ENCODE peak calls at places on chromosomes 12 and 14, in five cellular contexts. F, P, D, H and W are unnamed samples.

GRCh38 chr12:103050273-103050672 is 92.8 kb downstream of the ASCL1 start:
- DNase-seq in D (no peak), P (no peak), H (no peak), F (no peak), W (no peak)

GRCh38 chr12:103169-103981 is 36.8 kb downstream of the IQSEC3 start:
- DNase-seq in F (no peak), H (no peak), P (no peak), D (no peak), W (no peak)

GRCh38 chr14:52835122-52835903 is 43.9 kb upstream of the GNPNAT1 start:
- DNase-seq in P (peak; percentile 63), F (peak; percentile 62), D (peak; percentile 51), H (peak; percentile 43), W (peak; percentile 78)

GRCh38 chr12:128644664-128645296 is 179.0 kb downstream of the SLC15A4 start:
- DNase-seq in P (no peak), H (no peak), D (no peak), F (no peak), W (no peak)

GRCh38 chr12:86719381-86719780 is 463.2 kb upstream of the MGAT4C start:
- DNase-seq in H (peak; percentile 67), D (peak; percentile 10), P (peak; percentile 44), F (no peak), W (no peak)

GRCh38 chr14:74630881-74631690 is 19.0 kb upstream of the LTBP2 start:
- DNase-seq in D (peak; percentile 62), P (no peak), H (peak; percentile 69), F (no peak), W (peak; percentile 71)

GRCh38 chr12:94182971-94183701 is 34.8 kb downstream of the PLXNC1 start:
- DNase-seq in P (no peak), H (no peak), F (peak; percentile 33), D (no peak), W (no peak)

GRCh38 chr12:65895759-65896656 is 71.7 kb downstream of the HMGA2 start:
- DNase-seq in D (no peak), P (peak; percentile 50), H (no peak), F (peak; percentile 45), W (peak; percentile 61)

GRCh38 chr12:67498981-67499380 is 149.6 kb upstream of the DYRK2 start:
- DNase-seq in F (no peak), H (no peak), D (no peak), P (no peak), W (no peak)

GRCh38 chr12:19382111-19382526 is 57.2 kb upstream of the AEBP2 start:
- DNase-seq in F (peak; percentile 80), P (peak; percentile 88), D (peak; percentile 62), H (peak; percentile 93), W (peak; percentile 77)

GRCh38 chr14:101108579-101109346 is 205.2 kb upstream of the RTL1 start:
- DNase-seq in P (no peak), D (no peak), H (no peak), F (no peak), W (no peak)

GRCh38 chr12:65823481-65824313 is 586 bp upstream of the HMGA2 start:
- DNase-seq in H (peak; percentile 58), D (peak; percentile 63), P (peak; percentile 48), F (peak; percentile 40), W (peak; percentile 71)

GRCh38 chr12:12645485-12645884 is 33.8 kb downstream of the CREBL2 start:
- DNase-seq in F (peak; percentile 35), D (peak; percentile 33), H (peak; percentile 40), P (peak; percentile 44), W (peak; percentile 44)

GRCh38 chr12:28708918-28709371 is 440.1 kb upstream of the FAR2 start:
- DNase-seq in D (peak; percentile 66), H (peak; percentile 61), P (peak; percentile 37), F (peak; percentile 54), W (peak; percentile 51)

GRCh38 chr12:109737111-109737510 is 23.5 kb downstream of the FAM222A start:
- DNase-seq in F (no peak), H (no peak), P (no peak), D (no peak), W (no peak)

GRCh38 chr12:8648598-8649205 is 13.9 kb downstream of the MFAP5 start:
- DNase-seq in H (no peak), D (no peak), P (no peak), F (no peak), W (no peak)

GRCh38 chr12:124087251-124088141 is 114.5 kb downstream of the ZNF664 start:
- DNase-seq in P (no peak), F (no peak), D (peak; percentile 46), H (no peak), W (peak; percentile 42)

GRCh38 chr14:32469388-32470160 is 140.5 kb downstream of the AKAP6 start:
- DNase-seq in H (peak; percentile 76), F (peak; percentile 75), P (peak; percentile 78), D (peak; percentile 82), W (peak; percentile 72)

GRCh38 chr12:122527478-122527944 is 462 bp downstream of the KNTC1 start:
- DNase-seq in H (peak; percentile 21), F (peak; percentile 19), D (peak; percentile 10), P (no peak), W (peak; percentile 29)

GRCh38 chr12:43338848-43339526 is 213.0 kb downstream of the ADAMTS20 start:
- DNase-seq in P (peak; percentile 75), F (peak; percentile 79), H (peak; percentile 76), D (peak; percentile 79), W (peak; percentile 74)

GRCh38 chr12:58288191-58288590 is 346.8 kb downstream of the ATP23 start:
- DNase-seq in F (peak; percentile 61), D (peak; percentile 88), H (peak; percentile 67), P (peak; percentile 35), W (peak; percentile 81)

GRCh38 chr14:96417254-96417653 is 25.3 kb downstream of the AK7 start:
- DNase-seq in P (no peak), D (no peak), F (no peak), H (no peak), W (no peak)

GRCh38 chr12:108985750-108986149 is 35.1 kb downstream of the SVOP start:
- DNase-seq in H (no peak), F (no peak), P (no peak), D (no peak), W (no peak)

GRCh38 chr14:30982583-30982982 is 42.9 kb upstream of the AP4S1 start:
- DNase-seq in P (no peak), D (no peak), F (no peak), H (no peak), W (no peak)

GRCh38 chr14:104830781-104831180 is 29.9 kb downstream of the ZBTB42 start:
- DNase-seq in P (no peak), F (no peak), H (no peak), D (no peak), W (no peak)

GRCh38 chr14:40850191-40850590 is 756.5 kb upstream of the LRFN5 start:
- DNase-seq in H (no peak), F (no peak), D (no peak), P (no peak), W (no peak)

GRCh38 chr14:89533761-89534160 is 116.7 kb upstream of the FOXN3 start:
- DNase-seq in H (no peak), D (no peak), F (no peak), P (no peak), W (no peak)

GRCh38 chr14:28879571-28879970 is 113.0 kb downstream of the FOXG1 start:
- DNase-seq in P (no peak), F (no peak), D (no peak), H (no peak), W (no peak)

GRCh38 chr12:121748218-121748570 is 35.6 kb downstream of the TMEM120B start:
- DNase-seq in F (no peak), P (no peak), H (no peak), D (no peak), W (no peak)

GRCh38 chr12:8950702-8951478 is 1.4 kb upstream of the M6PR start:
- DNase-seq in D (no peak), H (no peak), P (no peak), F (no peak), W (peak; percentile 2)

GRCh38 chr14:54025661-54026060 is 69.0 kb upstream of the BMP4 start:
- DNase-seq in H (peak; percentile 5), P (peak; percentile 62), F (peak; percentile 58), D (peak; percentile 32), W (no peak)
- TF ChIP-seq CTCF in H (peak; percentile 48), P (peak; percentile 62), F (peak; percentile 60), D (peak; percentile 31), W (peak; percentile 46)

GRCh38 chr14:26204362-26204953 is 393.4 kb downstream of the NOVA1 start:
- DNase-seq in P (peak; percentile 33), D (peak; percentile 25), F (peak; percentile 27), H (no peak), W (no peak)
- H3K4me3 ChIP-seq in P (peak overlapping the region; percentile 54), D (peak overlapping the region; percentile 57), F (peak overlapping the region; percentile 47), H (no peak overlapping the region), W (no peak overlapping the region)

GRCh38 chr12:52844386-52844785 is 4.4 kb downstream of the KRT78 start:
- DNase-seq in P (no peak), H (no peak), D (no peak), F (no peak), W (no peak)

GRCh38 chr12:52848661-52849255 is at the start of gene KRT78:
- DNase-seq in H (no peak), F (no peak), P (no peak), D (no peak), W (no peak)

GRCh38 chr12:52849511-52849910 is 717 bp upstream of the KRT78 start:
- DNase-seq in D (no peak), F (no peak), P (no peak), H (no peak), W (no peak)

GRCh38 chr12:52846356-52846970 is 2.3 kb downstream of the KRT78 start:
- DNase-seq in P (no peak), H (no peak), D (no peak), F (no peak), W (no peak)

GRCh38 chr12:52847335-52848102 is 1.3 kb downstream of the KRT78 start:
- DNase-seq in H (no peak), P (peak; percentile 33), D (no peak), F (peak; percentile 36), W (no peak)
- TF ChIP-seq CTCF in H (no peak), P (no peak), D (no peak), F (no peak), W (no peak)

GRCh38 chr12:30862486-30862885 is 64.1 kb upstream of the TSPAN11 start:
- DNase-seq in P (peak; percentile 67), D (peak; percentile 18), H (peak; percentile 17), F (peak; percentile 90), W (peak; percentile 13)
- H3K4me3 ChIP-seq in P (no peak overlapping the region), D (no peak overlapping the region), H (no peak overlapping the region), F (no peak overlapping the region), W (no peak overlapping the region)

GRCh38 chr14:37116933-37117844 is 55.2 kb downstream of the SLC25A21 start:
- DNase-seq in F (peak; percentile 10), H (peak; percentile 60), P (peak; percentile 43), D (peak; percentile 73), W (peak; percentile 61)
- TF ChIP-seq CTCF in F (peak; percentile 71), H (peak; percentile 68), P (peak; percentile 18), D (peak; percentile 49), W (peak; percentile 43)

GRCh38 chr14:42527141-42527540 is 920.5 kb downstream of the LRFN5 start:
- DNase-seq in F (no peak), P (no peak), H (no peak), D (no peak), W (no peak)

GRCh38 chr14:42517786-42518530 is 911.3 kb downstream of the LRFN5 start:
- DNase-seq in D (no peak), F (peak; percentile 1), P (peak; percentile 7), H (no peak), W (no peak)

DNA sequence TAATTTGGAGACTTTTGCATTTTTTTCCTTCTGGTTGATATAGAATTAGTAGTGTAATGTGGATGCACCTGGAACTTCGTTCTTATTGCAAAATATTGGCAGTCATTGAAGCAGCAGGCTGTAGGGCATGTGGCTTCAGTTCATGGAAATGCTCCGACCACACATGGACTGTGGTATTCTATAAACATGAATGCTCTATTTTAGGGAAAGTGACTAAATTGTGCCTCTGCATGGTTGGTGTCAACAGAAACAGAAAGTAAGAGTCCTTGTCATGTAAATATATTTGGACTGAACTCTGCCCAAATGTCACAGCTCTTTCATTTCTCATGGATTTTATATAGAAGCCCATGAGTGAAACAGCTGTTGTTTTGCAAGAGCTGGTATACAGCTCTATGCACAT is 917.0 kb downstream of the LRFN5 start:
- DNase-seq in F (no peak), D (peak; percentile 74), P (no peak), H (no peak), W (peak; percentile 17)
- H3K4me3 ChIP-seq in F (no peak overlapping the region), D (no peak overlapping the region), P (no peak overlapping the region), H (no peak overlapping the region), W (no peak overlapping the region)